ENCODE peak calls at places on chromosomes 7 and 10, in nine cellular contexts. One of them, this sample, is unnamed.

GRCh38 chr7:150736864-150737263 is 354 bp upstream of the GIMAP5 start:
- DNase-seq in fibroblast of mammary gland: no peak
- DNase-seq in HCT116: no peak
- DNase-seq in fibroblast of pulmonary artery: no peak
- DNase-seq in lower lobe of right lung: no peak
- DNase-seq in suprapubic skin: no peak
- DNase-seq in A549: no peak
- DNase-seq in tibial artery: no peak
- DNase-seq in CD8-positive, alpha-beta T cell: no peak
- DNase-seq in this sample: no peak

GRCh38 chr7:158782638-158783490 is 46.4 kb downstream of the ESYT2 start:
- DNase-seq in CD8-positive, alpha-beta T cell: no peak
- DNase-seq in fibroblast of mammary gland: peak
- DNase-seq in tibial artery: peak
- DNase-seq in suprapubic skin: peak
- DNase-seq in HCT116: no peak
- DNase-seq in lower lobe of right lung: peak
- DNase-seq in A549: peak
- DNase-seq in fibroblast of pulmonary artery: peak
- DNase-seq in this sample: peak

GRCh38 chr10:11017575-11018425 is at the start of gene CELF2:
- DNase-seq in fibroblast of pulmonary artery: no peak
- DNase-seq in suprapubic skin: peak
- DNase-seq in fibroblast of mammary gland: no peak
- DNase-seq in tibial artery: peak
- DNase-seq in A549: no peak
- DNase-seq in lower lobe of right lung: peak
- DNase-seq in HCT116: no peak
- DNase-seq in CD8-positive, alpha-beta T cell: peak
- DNase-seq in this sample: no peak

GRCh38 chr10:15744217-15744865 is 24.6 kb upstream of the ITGA8 start:
- DNase-seq in HCT116: peak
- DNase-seq in lower lobe of right lung: no peak
- DNase-seq in fibroblast of mammary gland: peak
- DNase-seq in tibial artery: peak
- DNase-seq in CD8-positive, alpha-beta T cell: peak
- DNase-seq in A549: peak
- DNase-seq in suprapubic skin: no peak
- DNase-seq in fibroblast of pulmonary artery: peak
- DNase-seq in this sample: peak

GRCh38 chr10:7362451-7362850 is 48.4 kb downstream of the SFMBT2 start:
- DNase-seq in HCT116: no peak
- DNase-seq in A549: no peak
- DNase-seq in fibroblast of mammary gland: peak
- DNase-seq in CD8-positive, alpha-beta T cell: no peak
- DNase-seq in tibial artery: no peak
- DNase-seq in fibroblast of pulmonary artery: peak
- DNase-seq in suprapubic skin: no peak
- DNase-seq in lower lobe of right lung: no peak
- DNase-seq in this sample: no peak

GRCh38 chr7:55498770-55499169 is 73.5 kb downstream of the VOPP1 start:
- DNase-seq in CD8-positive, alpha-beta T cell: no peak
- DNase-seq in lower lobe of right lung: no peak
- DNase-seq in A549: no peak
- DNase-seq in suprapubic skin: no peak
- DNase-seq in tibial artery: no peak
- DNase-seq in fibroblast of pulmonary artery: no peak
- DNase-seq in fibroblast of mammary gland: no peak
- DNase-seq in HCT116: no peak
- DNase-seq in this sample: no peak

GRCh38 chr10:88062385-88062784 is 199.0 kb downstream of the PTEN start:
- DNase-seq in fibroblast of pulmonary artery: no peak
- DNase-seq in tibial artery: no peak
- DNase-seq in lower lobe of right lung: no peak
- DNase-seq in CD8-positive, alpha-beta T cell: no peak
- DNase-seq in fibroblast of mammary gland: no peak
- DNase-seq in HCT116: no peak
- DNase-seq in suprapubic skin: no peak
- DNase-seq in A549: no peak
- DNase-seq in this sample: peak

GRCh38 chr7:149196151-149196704 is 882 bp downstream of the ZNF282 start:
- DNase-seq in fibroblast of mammary gland: no peak
- DNase-seq in A549: no peak
- DNase-seq in CD8-positive, alpha-beta T cell: peak
- DNase-seq in fibroblast of pulmonary artery: no peak
- DNase-seq in HCT116: no peak
- DNase-seq in lower lobe of right lung: no peak
- DNase-seq in suprapubic skin: no peak
- DNase-seq in tibial artery: no peak
- DNase-seq in this sample: no peak

GRCh38 chr7:149854611-149855367 is 16.6 kb downstream of the ZNF862 start:
- DNase-seq in tibial artery: no peak
- DNase-seq in fibroblast of pulmonary artery: peak
- DNase-seq in fibroblast of mammary gland: peak
- DNase-seq in CD8-positive, alpha-beta T cell: no peak
- DNase-seq in HCT116: peak
- DNase-seq in A549: no peak
- DNase-seq in suprapubic skin: peak
- DNase-seq in lower lobe of right lung: peak
- DNase-seq in this sample: peak

GRCh38 chr7:82183633-82184032 is 259.9 kb downstream of the CACNA2D1 start:
- DNase-seq in fibroblast of pulmonary artery: peak
- DNase-seq in tibial artery: no peak
- DNase-seq in suprapubic skin: no peak
- DNase-seq in HCT116: no peak
- DNase-seq in fibroblast of mammary gland: peak
- DNase-seq in CD8-positive, alpha-beta T cell: no peak
- DNase-seq in A549: no peak
- DNase-seq in lower lobe of right lung: no peak
- DNase-seq in this sample: peak

GRCh38 chr10:117175215-117175900 is 21.9 kb upstream of the KCNK18 start:
- DNase-seq in fibroblast of pulmonary artery: no peak
- DNase-seq in tibial artery: no peak
- DNase-seq in suprapubic skin: peak
- DNase-seq in lower lobe of right lung: peak
- DNase-seq in fibroblast of mammary gland: no peak
- DNase-seq in HCT116: no peak
- DNase-seq in A549: no peak
- DNase-seq in CD8-positive, alpha-beta T cell: no peak
- DNase-seq in this sample: no peak
- TF ChIP-seq CTCF in fibroblast of pulmonary artery: no peak
- TF ChIP-seq CTCF in tibial artery: no peak
- TF ChIP-seq CTCF in suprapubic skin: no peak
- TF ChIP-seq CTCF in lower lobe of right lung: peak
- TF ChIP-seq CTCF in fibroblast of mammary gland: no peak
- TF ChIP-seq CTCF in HCT116: no peak
- TF ChIP-seq CTCF in A549: no peak
- TF ChIP-seq CTCF in CD8-positive, alpha-beta T cell: no peak
- TF ChIP-seq CTCF in this sample: no peak

DNA sequence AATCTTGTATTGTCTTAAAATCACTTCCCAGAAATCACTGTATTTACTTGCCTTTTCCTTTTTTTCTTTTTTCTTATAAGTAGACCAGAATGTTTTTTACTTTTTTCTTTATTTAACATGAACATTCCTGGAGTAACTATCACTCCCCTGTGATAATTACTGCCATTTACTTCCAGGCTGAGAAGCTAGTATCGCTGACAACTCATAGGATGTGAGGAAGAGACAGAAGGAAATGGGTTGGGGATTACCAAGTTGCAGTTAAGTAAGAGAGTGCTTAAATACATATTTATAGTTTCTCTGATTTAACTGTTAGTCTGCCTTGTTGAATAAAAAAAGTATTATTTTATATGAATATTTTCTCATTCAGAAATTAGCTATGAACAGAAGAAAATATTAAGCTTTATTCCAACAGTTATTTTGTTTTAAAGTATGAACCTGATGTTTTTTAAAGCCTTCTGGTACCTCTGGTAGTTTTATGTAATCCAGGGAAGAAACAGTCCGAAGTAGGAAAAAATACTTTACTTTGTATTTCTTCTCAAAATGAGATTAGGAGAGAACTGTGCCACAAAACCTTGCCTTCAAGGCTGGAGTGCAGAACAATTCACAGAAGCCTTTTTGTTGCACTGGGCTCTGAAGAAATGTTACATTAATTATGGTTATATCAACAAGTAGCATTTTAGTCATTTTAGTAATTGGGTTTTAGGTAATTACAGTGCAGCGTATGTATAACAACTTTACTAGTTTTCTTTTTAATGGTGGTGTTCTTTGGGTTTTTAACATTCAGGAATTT is 72.8 kb downstream of the SHOC2 start:
- DNase-seq in tibial artery: no peak
- DNase-seq in HCT116: no peak
- DNase-seq in suprapubic skin: no peak
- DNase-seq in lower lobe of right lung: no peak
- DNase-seq in fibroblast of mammary gland: peak
- DNase-seq in fibroblast of pulmonary artery: no peak
- DNase-seq in A549: no peak
- DNase-seq in CD8-positive, alpha-beta T cell: no peak
- DNase-seq in this sample: peak
- H3K4me3 ChIP-seq in tibial artery: no peak
- H3K4me3 ChIP-seq in HCT116: no peak
- H3K4me3 ChIP-seq in suprapubic skin: no peak
- H3K4me3 ChIP-seq in lower lobe of right lung: no peak
- H3K4me3 ChIP-seq in fibroblast of mammary gland: no peak
- H3K4me3 ChIP-seq in fibroblast of pulmonary artery: no peak
- H3K4me3 ChIP-seq in A549: no peak
- H3K4me3 ChIP-seq in CD8-positive, alpha-beta T cell: no peak
- H3K4me3 ChIP-seq in this sample: no peak

GRCh38 chr7:130037703-130038102 is 13.5 kb downstream of the ZC3HC1 start:
- DNase-seq in A549: no peak
- DNase-seq in lower lobe of right lung: no peak
- DNase-seq in fibroblast of mammary gland: peak
- DNase-seq in CD8-positive, alpha-beta T cell: no peak
- DNase-seq in HCT116: no peak
- DNase-seq in fibroblast of pulmonary artery: peak
- DNase-seq in tibial artery: no peak
- DNase-seq in suprapubic skin: no peak
- DNase-seq in this sample: no peak
- TF ChIP-seq CTCF in A549: peak
- TF ChIP-seq CTCF in lower lobe of right lung: no peak
- TF ChIP-seq CTCF in fibroblast of mammary gland: peak
- TF ChIP-seq CTCF in CD8-positive, alpha-beta T cell: no peak
- TF ChIP-seq CTCF in HCT116: peak
- TF ChIP-seq CTCF in fibroblast of pulmonary artery: peak
- TF ChIP-seq CTCF in tibial artery: no peak
- TF ChIP-seq CTCF in suprapubic skin: no peak
- TF ChIP-seq CTCF in this sample: peak

GRCh38 chr7:51317582-51317910 is 937 bp upstream of the COBL start:
- DNase-seq in HCT116: no peak
- DNase-seq in A549: no peak
- DNase-seq in suprapubic skin: no peak
- DNase-seq in tibial artery: no peak
- DNase-seq in lower lobe of right lung: no peak
- DNase-seq in CD8-positive, alpha-beta T cell: no peak
- DNase-seq in fibroblast of pulmonary artery: no peak
- DNase-seq in fibroblast of mammary gland: no peak
- DNase-seq in this sample: no peak
- H3K4me3 ChIP-seq in HCT116: no peak
- H3K4me3 ChIP-seq in A549: no peak
- H3K4me3 ChIP-seq in suprapubic skin: peak
- H3K4me3 ChIP-seq in tibial artery: no peak
- H3K4me3 ChIP-seq in lower lobe of right lung: peak
- H3K4me3 ChIP-seq in CD8-positive, alpha-beta T cell: no peak
- H3K4me3 ChIP-seq in fibroblast of pulmonary artery: no peak
- H3K4me3 ChIP-seq in fibroblast of mammary gland: no peak
- H3K4me3 ChIP-seq in this sample: no peak

DNA sequence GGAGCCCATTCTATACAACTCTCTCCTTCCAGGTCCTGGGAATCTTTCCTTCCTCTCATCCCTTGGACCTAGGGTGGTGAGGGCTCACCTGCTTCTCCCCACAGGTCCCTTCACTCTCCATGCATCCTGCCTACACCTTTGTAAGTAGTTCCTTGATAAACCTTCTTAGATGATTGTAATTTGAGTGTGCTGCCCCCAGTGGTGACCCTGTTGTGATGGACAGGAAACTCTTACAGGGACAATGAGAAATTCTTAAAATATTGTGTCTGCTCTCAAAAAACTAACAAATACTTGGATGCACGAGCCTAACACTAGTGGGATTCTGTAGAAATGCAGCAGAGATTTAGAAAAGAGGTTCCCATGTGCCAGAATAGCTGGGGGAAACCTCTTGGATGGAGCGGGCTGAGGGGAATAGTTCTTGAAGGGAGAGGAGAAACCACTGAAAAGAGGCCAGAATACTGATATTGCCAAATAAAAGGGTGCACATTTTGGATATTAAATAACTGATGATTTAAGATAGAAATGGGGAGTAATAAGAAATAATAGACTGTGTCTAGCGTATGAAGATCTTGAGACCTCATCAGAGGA is 6.7 kb upstream of the PAXIP1 start:
- DNase-seq in lower lobe of right lung: no peak
- DNase-seq in suprapubic skin: no peak
- DNase-seq in A549: peak
- DNase-seq in tibial artery: no peak
- DNase-seq in HCT116: peak
- DNase-seq in fibroblast of pulmonary artery: peak
- DNase-seq in fibroblast of mammary gland: peak
- DNase-seq in CD8-positive, alpha-beta T cell: no peak
- DNase-seq in this sample: no peak
- TF ChIP-seq CTCF in lower lobe of right lung: peak
- TF ChIP-seq CTCF in suprapubic skin: no peak
- TF ChIP-seq CTCF in A549: peak
- TF ChIP-seq CTCF in tibial artery: no peak
- TF ChIP-seq CTCF in HCT116: peak
- TF ChIP-seq CTCF in fibroblast of pulmonary artery: peak
- TF ChIP-seq CTCF in fibroblast of mammary gland: peak
- TF ChIP-seq CTCF in CD8-positive, alpha-beta T cell: peak
- TF ChIP-seq CTCF in this sample: peak